ENCODE peak calls at places on chromosomes 11 and 22, in six cellular contexts. D is endodermal cell, U is neural crest cell, E is tibial nerve, R is kidney, Z is foreskin fibroblast. S is an unnamed sample.

GRCh38 chr22:23755711-23756110 is 1.5 kb upstream of the VPREB3 start:
- DNase-seq in Z (no peak), D (no peak), R (no peak), U (no peak), E (no peak), S (no peak)

GRCh38 chr11:93031386-93031785 is 61.9 kb downstream of the MTNR1B start:
- DNase-seq in E (no peak), D (peak), U (no peak), Z (no peak), R (no peak), S (no peak)

GRCh38 chr11:1500466-1501420 is 14.2 kb upstream of the MOB2 start:
- DNase-seq in U (no peak), Z (no peak), E (no peak), D (no peak), R (peak), S (no peak)

GRCh38 chr22:49534386-49534785 is 293.3 kb downstream of the BRD1 start:
- DNase-seq in U (no peak), D (peak), R (peak), E (no peak), Z (no peak), S (no peak)

GRCh38 chr11:8273281-8273680 is 9.6 kb upstream of the LMO1 start:
- DNase-seq in Z (no peak), U (no peak), E (no peak), R (no peak), D (no peak), S (no peak)

GRCh38 chr22:46984751-46985506 is 222.5 kb downstream of the TBC1D22A start:
- DNase-seq in Z (peak), R (peak), U (no peak), E (no peak), D (no peak), S (no peak)

GRCh38 chr11:89437317-89437716 is 53.9 kb downstream of the NOX4 start:
- DNase-seq in U (no peak), D (peak), Z (no peak), R (no peak), E (no peak), S (no peak)

GRCh38 chr11:58047818-58048217 is 17.1 kb downstream of the OR6Q1 start:
- DNase-seq in E (no peak), Z (no peak), D (no peak), R (no peak), U (no peak), S (no peak)

GRCh38 chr22:27329471-27329870 is 472.1 kb downstream of the MN1 start:
- DNase-seq in D (peak), U (no peak), R (no peak), Z (no peak), E (no peak), S (no peak)

GRCh38 chr22:27226666-27227065 is 569.3 kb downstream of the MIAT start:
- DNase-seq in E (no peak), U (no peak), Z (no peak), D (no peak), R (no peak), S (no peak)

GRCh38 chr11:7499046-7499445 is 13.7 kb downstream of the OLFML1 start:
- DNase-seq in Z (no peak), D (no peak), U (no peak), E (no peak), R (no peak), S (no peak)

GRCh38 chr11:130775306-130776043 is 140.8 kb downstream of the SNX19 start:
- DNase-seq in E (no peak), D (no peak), R (no peak), U (no peak), Z (peak), S (no peak)

GRCh38 chr11:84870486-84870885 is 756.7 kb downstream of the DLG2 start:
- DNase-seq in E (no peak), Z (no peak), R (no peak), U (no peak), D (no peak), S (no peak)

GRCh38 chr11:75308116-75308515 is 43.3 kb downstream of the ARRB1 start:
- DNase-seq in R (peak), Z (no peak), E (no peak), D (no peak), U (no peak), S (no peak)

GRCh38 chr22:27843441-27843840 is 41.9 kb upstream of the MN1 start:
- DNase-seq in R (no peak), U (no peak), D (peak), E (no peak), Z (no peak), S (no peak)

GRCh38 chr11:60834742-60835141 is 7.2 kb upstream of the CCDC86 start:
- DNase-seq in R (no peak), E (no peak), U (no peak), D (no peak), Z (no peak), S (no peak)

GRCh38 chr11:102664001-102664752 is 39.0 kb upstream of the MMP20 start:
- DNase-seq in Z (no peak), E (no peak), D (peak), U (no peak), R (no peak), S (no peak)

GRCh38 chr11:77377734-77378133 is 76.2 kb upstream of the GDPD4 start:
- DNase-seq in Z (no peak), R (no peak), D (no peak), U (no peak), E (no peak), S (no peak)

GRCh38 chr22:40727607-40728325 is 48.5 kb downstream of the MCHR1 start:
- DNase-seq in E (no peak), Z (no peak), U (no peak), D (no peak), R (no peak), S (no peak)

GRCh38 chr11:37710031-37710430 is 1112.0 kb upstream of the RAG2 start:
- DNase-seq in D (no peak), R (no peak), E (no peak), Z (peak), U (no peak), S (no peak)

GRCh38 chr22:35114296-35114980 is 48.5 kb downstream of the ISX start:
- DNase-seq in R (no peak), U (no peak), Z (no peak), E (no peak), D (no peak), S (no peak)

GRCh38 chr11:313787-314547 is at the start of gene IFITM1:
- DNase-seq in Z (peak), E (peak), U (no peak), D (peak), R (peak), S (peak)

GRCh38 chr11:41497974-41498373 is 38.5 kb upstream of the LRRC4C start:
- DNase-seq in E (no peak), R (no peak), D (peak), U (no peak), Z (no peak), S (no peak)

GRCh38 chr11:129894281-129895125 is 875 bp downstream of the NFRKB start:
- DNase-seq in R (no peak), E (no peak), U (no peak), D (no peak), Z (peak), S (peak)

GRCh38 chr22:29621761-29622526 is 18.5 kb downstream of the NF2 start:
- DNase-seq in R (no peak), Z (peak), U (no peak), D (no peak), E (no peak), S (no peak)

GRCh38 chr11:68764746-68765145 is 13.4 kb upstream of the TESMIN start:
- DNase-seq in E (no peak), Z (no peak), U (no peak), R (no peak), D (no peak), S (no peak)

GRCh38 chr11:68763181-68763721 is 11.9 kb upstream of the TESMIN start:
- DNase-seq in D (no peak), Z (peak), R (no peak), E (no peak), U (no peak), S (no peak)

GRCh38 chr11:68761801-68762200 is 10.5 kb upstream of the TESMIN start:
- DNase-seq in E (no peak), Z (no peak), R (no peak), U (no peak), D (no peak), S (no peak)

GRCh38 chr11:68762481-68762880 is 11.2 kb upstream of the TESMIN start:
- DNase-seq in E (no peak), R (no peak), Z (no peak), D (no peak), U (no peak), S (no peak)

DNA sequence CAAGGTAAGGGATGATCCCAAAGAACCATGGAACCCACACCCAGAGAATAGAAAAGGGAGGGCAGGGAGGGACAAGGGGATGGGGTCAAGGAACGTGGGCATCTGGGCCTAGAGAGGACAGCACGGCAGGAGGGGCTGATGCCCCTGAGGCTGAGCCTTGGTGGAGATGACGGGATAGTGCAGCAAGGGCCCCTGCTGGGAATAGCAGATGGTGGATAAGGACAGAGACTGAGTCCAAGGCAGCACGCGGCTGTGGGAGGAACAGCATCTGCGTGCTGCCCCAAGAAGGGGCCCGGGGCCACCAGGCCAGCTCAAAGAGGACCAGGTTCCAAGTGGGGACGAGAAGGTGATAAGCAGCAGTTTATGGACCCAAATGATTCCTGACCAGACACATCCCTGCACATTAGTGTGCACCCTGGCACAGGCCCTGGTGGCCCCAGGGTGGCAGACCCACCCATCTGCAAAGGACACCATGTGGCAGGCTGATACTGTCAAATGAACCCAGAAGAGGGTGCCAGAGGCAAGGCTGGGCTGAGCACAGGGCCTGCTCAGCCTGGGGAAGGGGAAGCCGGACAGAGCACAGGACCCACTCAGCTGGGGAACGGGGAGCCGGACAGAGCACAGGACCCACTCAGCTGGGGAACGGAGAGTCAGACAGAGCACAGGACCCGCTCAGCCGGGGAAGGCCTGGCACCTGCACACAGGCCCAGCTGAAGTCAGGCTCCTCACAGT is 12.8 kb upstream of the TESMIN start:
- DNase-seq in U (no peak), Z (no peak), E (no peak), R (no peak), D (no peak), S (no peak)
- TF ChIP-seq CTCF in U (peak), Z (no peak), E (no peak), R (no peak), D (peak), S (peak)

GRCh38 chr11:45266693-45267451 is 19.3 kb downstream of the SYT13 start:
- DNase-seq in U (peak), Z (no peak), E (no peak), D (peak), R (no peak), S (peak)
- TF ChIP-seq CTCF in U (peak), Z (no peak), E (peak), D (peak), R (no peak), S (peak)

GRCh38 chr22:45496451-45496941 is 6.2 kb upstream of the FBLN1 start:
- DNase-seq in R (peak), E (no peak), U (no peak), Z (no peak), D (peak), S (no peak)
- TF ChIP-seq CTCF in R (no peak), E (no peak), U (no peak), Z (no peak), D (no peak), S (no peak)

GRCh38 chr11:29328961-29329441 is 687.8 kb downstream of the KCNA4 start:
- DNase-seq in D (no peak), R (no peak), U (no peak), E (no peak), Z (peak), S (peak)
- TF ChIP-seq CTCF in D (peak), R (peak), U (peak), E (no peak), Z (peak), S (peak)

GRCh38 chr11:128504489-128504888 is 82.9 kb downstream of the ETS1 start:
- DNase-seq in E (no peak), R (no peak), U (no peak), D (no peak), Z (peak), S (no peak)
- TF ChIP-seq CTCF in E (no peak), R (no peak), U (no peak), D (no peak), Z (no peak), S (no peak)

GRCh38 chr22:20863356-20863755 is 4.5 kb downstream of the SNAP29 start:
- DNase-seq in R (peak), D (no peak), U (no peak), E (no peak), Z (no peak), S (no peak)
- TF ChIP-seq CTCF in R (no peak), D (no peak), U (no peak), E (no peak), Z (no peak), S (no peak)

S was measured in GM13977.